ENCODE peak calls at places on chromosomes 1 and 21, in five cellular contexts. One of them, this sample, is unnamed.

GRCh38 chr1:161069731-161070270 is at the start of gene ARHGAP30:
- DNase-seq in MCF 10A: no peak
- DNase-seq in uterus: peak; percentile 25
- DNase-seq in AG10803: no peak
- DNase-seq in Calu3: no peak
- DNase-seq in this sample: no peak

GRCh38 chr1:221294244-221294643 is 415.0 kb downstream of the HLX start:
- DNase-seq in MCF 10A: peak; percentile 98
- DNase-seq in uterus: no peak
- DNase-seq in AG10803: no peak
- DNase-seq in Calu3: no peak
- DNase-seq in this sample: no peak

GRCh38 chr1:193079187-193079586 is 19.8 kb downstream of the RO60 start:
- DNase-seq in MCF 10A: no peak
- DNase-seq in uterus: no peak
- DNase-seq in AG10803: no peak
- DNase-seq in Calu3: no peak
- DNase-seq in this sample: no peak

GRCh38 chr1:55718758-55719671 is 503.9 kb upstream of the USP24 start:
- DNase-seq in MCF 10A: peak; percentile 96
- DNase-seq in uterus: peak; percentile 83
- DNase-seq in AG10803: peak; percentile 100
- DNase-seq in Calu3: no peak
- DNase-seq in this sample: peak; percentile 100

GRCh38 chr1:45001011-45001481 is 10.1 kb downstream of the HECTD3 start:
- DNase-seq in MCF 10A: no peak
- DNase-seq in uterus: no peak
- DNase-seq in AG10803: no peak
- DNase-seq in Calu3: no peak
- DNase-seq in this sample: no peak

GRCh38 chr1:101025283-101025679 is 303 bp downstream of the DPH5 start:
- DNase-seq in MCF 10A: no peak
- DNase-seq in uterus: no peak
- DNase-seq in AG10803: peak; percentile 20
- DNase-seq in Calu3: peak; percentile 2
- DNase-seq in this sample: no peak

GRCh38 chr1:171468120-171468790 is 17.1 kb upstream of the PRRC2C start:
- DNase-seq in MCF 10A: peak; percentile 74
- DNase-seq in uterus: no peak
- DNase-seq in AG10803: peak; percentile 34
- DNase-seq in Calu3: no peak
- DNase-seq in this sample: peak; percentile 59

GRCh38 chr1:40299366-40300248 is 17.5 kb downstream of the COL9A2 start:
- DNase-seq in MCF 10A: no peak
- DNase-seq in uterus: no peak
- DNase-seq in AG10803: peak; percentile 15
- DNase-seq in Calu3: no peak
- DNase-seq in this sample: peak; percentile 65

GRCh38 chr1:3774503-3775247 is 2.1 kb downstream of the SMIM1 start:
- DNase-seq in MCF 10A: no peak
- DNase-seq in uterus: no peak
- DNase-seq in AG10803: peak; percentile 21
- DNase-seq in Calu3: no peak
- DNase-seq in this sample: no peak

GRCh38 chr1:201877877-201878339 is 10.8 kb upstream of the SHISA4 start:
- DNase-seq in MCF 10A: peak; percentile 85
- DNase-seq in uterus: no peak
- DNase-seq in AG10803: peak; percentile 58
- DNase-seq in Calu3: peak; percentile 51
- DNase-seq in this sample: peak; percentile 29

GRCh38 chr1:243705585-243705984 is 144.5 kb downstream of the AKT3 start:
- DNase-seq in MCF 10A: peak; percentile 24
- DNase-seq in uterus: no peak
- DNase-seq in AG10803: no peak
- DNase-seq in Calu3: no peak
- DNase-seq in this sample: no peak

GRCh38 chr1:220881918-220882891 is 3.0 kb downstream of the HLX start:
- DNase-seq in MCF 10A: peak; percentile 53
- DNase-seq in uterus: peak; percentile 24
- DNase-seq in AG10803: peak; percentile 45
- DNase-seq in Calu3: no peak
- DNase-seq in this sample: no peak

GRCh38 chr1:40132383-40133121 is 28.6 kb upstream of the RLF start:
- DNase-seq in MCF 10A: no peak
- DNase-seq in uterus: no peak
- DNase-seq in AG10803: no peak
- DNase-seq in Calu3: no peak
- DNase-seq in this sample: no peak

GRCh38 chr1:211908951-211909350 is 78.4 kb upstream of the LPGAT1 start:
- DNase-seq in MCF 10A: no peak
- DNase-seq in uterus: no peak
- DNase-seq in AG10803: no peak
- DNase-seq in Calu3: no peak
- DNase-seq in this sample: no peak

GRCh38 chr1:101150676-101151075 is 86.1 kb upstream of the S1PR1 start:
- DNase-seq in MCF 10A: peak; percentile 67
- DNase-seq in uterus: no peak
- DNase-seq in AG10803: no peak
- DNase-seq in Calu3: no peak
- DNase-seq in this sample: peak; percentile 26

GRCh38 chr1:89516055-89516454 is 8.6 kb upstream of the LRRC8B start:
- DNase-seq in MCF 10A: peak; percentile 67
- DNase-seq in uterus: no peak
- DNase-seq in AG10803: peak; percentile 52
- DNase-seq in Calu3: peak; percentile 28
- DNase-seq in this sample: peak; percentile 64

GRCh38 chr1:64917328-64917861 is 49.0 kb downstream of the JAK1 start:
- DNase-seq in MCF 10A: peak; percentile 93
- DNase-seq in uterus: peak; percentile 76
- DNase-seq in AG10803: peak; percentile 100
- DNase-seq in Calu3: no peak
- DNase-seq in this sample: peak; percentile 99

GRCh38 chr1:41900611-41901444 is 17.9 kb downstream of the HIVEP3 start:
- DNase-seq in MCF 10A: peak; percentile 79
- DNase-seq in uterus: no peak
- DNase-seq in AG10803: peak; percentile 66
- DNase-seq in Calu3: no peak
- DNase-seq in this sample: peak; percentile 84

GRCh38 chr1:228426518-228427175 is 10.0 kb upstream of the TRIM17 start:
- DNase-seq in MCF 10A: no peak
- DNase-seq in uterus: no peak
- DNase-seq in AG10803: no peak
- DNase-seq in Calu3: no peak
- DNase-seq in this sample: no peak

GRCh38 chr21:31683029-31683428 is 23.5 kb downstream of the SOD1 start:
- DNase-seq in MCF 10A: no peak
- DNase-seq in uterus: no peak
- DNase-seq in AG10803: no peak
- DNase-seq in Calu3: no peak
- DNase-seq in this sample: no peak

GRCh38 chr1:2644171-2644570 is 11.4 kb upstream of the MMEL1 start:
- DNase-seq in MCF 10A: no peak
- DNase-seq in uterus: peak; percentile 12
- DNase-seq in AG10803: no peak
- DNase-seq in Calu3: no peak
- DNase-seq in this sample: no peak

GRCh38 chr1:64087768-64088167 is 115.7 kb upstream of the UBE2U start:
- DNase-seq in MCF 10A: no peak
- DNase-seq in uterus: no peak
- DNase-seq in AG10803: peak; percentile 44
- DNase-seq in Calu3: no peak
- DNase-seq in this sample: peak; percentile 82

GRCh38 chr1:168867941-168868634 is 139.1 kb upstream of the DPT start:
- DNase-seq in MCF 10A: no peak
- DNase-seq in uterus: no peak
- DNase-seq in AG10803: no peak
- DNase-seq in Calu3: no peak
- DNase-seq in this sample: no peak

GRCh38 chr1:187383366-187383765 is 554.6 kb downstream of the PLA2G4A start:
- DNase-seq in MCF 10A: peak; percentile 22
- DNase-seq in uterus: no peak
- DNase-seq in AG10803: no peak
- DNase-seq in Calu3: no peak
- DNase-seq in this sample: no peak
- TF ChIP-seq CTCF in MCF 10A: no peak
- TF ChIP-seq CTCF in uterus: no peak
- TF ChIP-seq CTCF in AG10803: no peak
- TF ChIP-seq CTCF in Calu3: no peak
- TF ChIP-seq CTCF in this sample: no peak

DNA sequence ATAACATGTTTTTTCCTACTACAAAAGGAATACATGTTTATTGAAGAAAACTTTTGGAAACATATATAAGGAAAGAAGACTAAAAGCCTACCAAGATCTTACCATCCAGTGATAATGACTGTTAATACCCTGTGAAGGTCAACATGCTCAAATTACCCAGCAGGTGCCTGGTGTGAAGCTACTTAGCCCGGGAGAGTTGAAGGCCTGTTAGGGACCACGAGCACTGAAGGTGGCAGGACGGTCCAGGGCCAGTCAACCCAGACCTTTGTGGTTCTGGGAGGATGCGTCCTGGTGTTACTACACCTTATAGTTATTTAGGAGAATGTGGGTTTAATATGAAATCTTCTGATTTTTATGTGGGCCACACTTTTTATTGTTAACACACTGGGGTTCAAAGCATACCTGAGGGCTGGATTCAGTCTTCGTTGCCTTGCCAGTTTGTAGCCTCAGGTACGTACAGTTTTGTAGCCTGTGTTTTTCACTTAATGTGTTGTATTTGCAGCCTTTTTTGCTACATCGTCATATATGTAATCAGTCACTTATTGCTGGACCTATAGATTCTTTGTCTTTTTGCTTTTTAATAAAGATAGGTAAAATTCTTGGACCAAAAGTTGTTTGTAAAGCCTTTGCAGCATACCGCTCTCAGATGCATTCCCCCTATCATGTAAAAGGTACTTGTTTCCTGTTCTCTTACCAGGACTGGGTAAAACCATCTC is 9.8 kb downstream of the ITSN1 start:
- DNase-seq in MCF 10A: no peak
- DNase-seq in uterus: no peak
- DNase-seq in AG10803: no peak
- DNase-seq in Calu3: no peak
- DNase-seq in this sample: no peak
- TF ChIP-seq CTCF in MCF 10A: no peak
- TF ChIP-seq CTCF in uterus: no peak
- TF ChIP-seq CTCF in AG10803: no peak
- TF ChIP-seq CTCF in Calu3: no peak
- TF ChIP-seq CTCF in this sample: no peak

DNA sequence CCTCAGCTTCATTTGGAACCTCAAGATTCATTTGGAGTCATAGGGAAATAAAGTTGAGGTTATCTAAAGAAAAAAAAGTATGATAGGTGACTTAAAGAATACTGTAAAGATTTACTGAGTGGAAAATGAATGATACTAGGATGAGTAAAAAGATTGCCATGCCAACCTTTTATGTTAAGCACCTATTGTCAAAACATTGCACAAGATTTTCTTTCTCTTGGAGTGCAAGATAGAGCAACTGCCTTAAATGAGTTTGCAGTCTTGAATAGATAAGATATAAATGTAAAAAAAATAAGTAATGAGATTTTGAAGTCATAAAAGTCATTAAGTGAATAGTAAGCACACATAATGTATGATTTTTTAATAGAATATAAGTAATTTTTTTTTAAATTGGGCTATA is 5.1 kb upstream of the ANGPTL1 start:
- DNase-seq in MCF 10A: peak; percentile 6
- DNase-seq in uterus: no peak
- DNase-seq in AG10803: no peak
- DNase-seq in Calu3: no peak
- DNase-seq in this sample: no peak
- TF ChIP-seq CTCF in MCF 10A: no peak
- TF ChIP-seq CTCF in uterus: no peak
- TF ChIP-seq CTCF in AG10803: no peak
- TF ChIP-seq CTCF in Calu3: no peak
- TF ChIP-seq CTCF in this sample: no peak

GRCh38 chr1:246280551-246280950 is 226.5 kb downstream of the SMYD3 start:
- DNase-seq in MCF 10A: peak; percentile 47
- DNase-seq in uterus: no peak
- DNase-seq in AG10803: peak; percentile 37
- DNase-seq in Calu3: peak; percentile 7
- DNase-seq in this sample: no peak
- TF ChIP-seq CTCF in MCF 10A: peak; percentile 43
- TF ChIP-seq CTCF in uterus: no peak
- TF ChIP-seq CTCF in AG10803: peak; percentile 46
- TF ChIP-seq CTCF in Calu3: no peak
- TF ChIP-seq CTCF in this sample: peak; percentile 40

GRCh38 chr1:46186076-46186475 is 9.8 kb upstream of the P3R3URF start:
- DNase-seq in MCF 10A: no peak
- DNase-seq in uterus: no peak
- DNase-seq in AG10803: no peak
- DNase-seq in Calu3: no peak
- DNase-seq in this sample: no peak

GRCh38 chr1:46184920-46185658 is 8.8 kb upstream of the P3R3URF start:
- DNase-seq in MCF 10A: no peak
- DNase-seq in uterus: no peak
- DNase-seq in AG10803: no peak
- DNase-seq in Calu3: no peak
- DNase-seq in this sample: no peak

GRCh38 chr1:46183926-46184557 is 7.8 kb upstream of the P3R3URF start:
- DNase-seq in MCF 10A: no peak
- DNase-seq in uterus: no peak
- DNase-seq in AG10803: peak; percentile 27
- DNase-seq in Calu3: no peak
- DNase-seq in this sample: no peak

GRCh38 chr1:46181343-46182260 is 5.3 kb upstream of the P3R3URF start:
- DNase-seq in MCF 10A: peak; percentile 40
- DNase-seq in uterus: no peak
- DNase-seq in AG10803: peak; percentile 49
- DNase-seq in Calu3: no peak
- DNase-seq in this sample: peak; percentile 55

DNA sequence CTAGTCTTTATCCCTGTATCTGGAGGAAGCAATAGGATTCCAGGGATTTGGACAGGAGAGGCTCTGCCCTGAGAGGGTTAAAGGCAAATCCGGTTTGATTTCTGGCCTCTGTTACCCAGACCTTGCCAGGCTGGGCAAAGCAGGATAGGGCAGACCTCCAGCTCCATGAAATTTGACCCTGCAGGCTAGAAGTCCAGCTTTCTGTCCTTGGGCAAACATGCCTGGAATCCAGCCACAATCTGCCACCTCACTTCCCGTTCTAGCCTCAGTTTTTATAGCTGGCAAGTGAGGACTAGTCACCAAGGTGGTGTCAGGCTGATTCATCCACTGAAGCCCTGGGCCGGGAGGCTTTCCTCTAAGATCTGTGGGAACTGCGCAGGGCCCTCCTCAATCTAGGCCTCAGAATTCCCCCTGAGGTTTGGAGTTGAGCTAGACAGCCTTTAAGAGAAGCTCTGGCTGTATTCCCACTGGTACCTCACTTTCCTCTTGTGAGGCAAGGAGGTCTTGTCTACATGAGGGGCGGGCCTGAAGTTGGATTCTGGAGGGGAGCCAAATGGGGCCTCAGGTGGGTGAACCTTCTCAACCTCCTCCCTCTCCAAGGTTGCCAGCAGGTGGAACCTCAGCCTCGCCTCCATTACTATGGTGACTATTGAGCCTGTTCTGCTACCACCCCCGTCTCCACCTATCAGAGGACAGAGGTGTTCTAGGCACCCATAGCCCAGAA is 7.0 kb upstream of the P3R3URF start:
- DNase-seq in MCF 10A: peak; percentile 100
- DNase-seq in uterus: peak; percentile 69
- DNase-seq in AG10803: peak; percentile 92
- DNase-seq in Calu3: peak; percentile 87
- DNase-seq in this sample: peak; percentile 89
- TF ChIP-seq CTCF in MCF 10A: no peak
- TF ChIP-seq CTCF in uterus: no peak
- TF ChIP-seq CTCF in AG10803: no peak
- TF ChIP-seq CTCF in Calu3: no peak
- TF ChIP-seq CTCF in this sample: no peak

This sample was measured in astrocyte.